ENCODE peak calls at places on chromosomes 3 and 15, in six cellular contexts. One of them, this sample, is unnamed. For H3K4me1, the result is how much of the 10 kb centered on the place peaks cover.

GRCh38 chr3:12350151-12350813 is 61.4 kb downstream of the PPARG start:
- DNase-seq in tibial artery: no peak
- DNase-seq in body of pancreas: peak
- DNase-seq in Panc1: no peak
- DNase-seq in cardiac muscle cell: no peak
- DNase-seq in sigmoid colon: peak
- DNase-seq in this sample: peak

GRCh38 chr15:66824374-66824773 is 122.3 kb downstream of the SMAD6 start:
- DNase-seq in Panc1: no peak
- DNase-seq in tibial artery: peak
- DNase-seq in body of pancreas: no peak
- DNase-seq in cardiac muscle cell: no peak
- DNase-seq in sigmoid colon: no peak
- DNase-seq in this sample: no peak

GRCh38 chr3:175591375-175591774 is 732.2 kb downstream of the NAALADL2 start:
- DNase-seq in Panc1: no peak
- DNase-seq in cardiac muscle cell: no peak
- DNase-seq in body of pancreas: no peak
- DNase-seq in tibial artery: no peak
- DNase-seq in sigmoid colon: no peak
- DNase-seq in this sample: no peak

GRCh38 chr3:60580826-60581225 is 670.4 kb downstream of the FHIT start:
- DNase-seq in tibial artery: no peak
- DNase-seq in sigmoid colon: no peak
- DNase-seq in cardiac muscle cell: no peak
- DNase-seq in Panc1: no peak
- DNase-seq in body of pancreas: no peak
- DNase-seq in this sample: no peak

GRCh38 chr3:15903164-15903563 is 105.4 kb upstream of the ANKRD28 start:
- DNase-seq in tibial artery: peak
- DNase-seq in cardiac muscle cell: no peak
- DNase-seq in body of pancreas: peak
- DNase-seq in sigmoid colon: peak
- DNase-seq in Panc1: no peak
- DNase-seq in this sample: peak

GRCh38 chr3:24375947-24376384 is 118.7 kb downstream of the THRB start:
- DNase-seq in sigmoid colon: no peak
- DNase-seq in body of pancreas: peak
- DNase-seq in Panc1: no peak
- DNase-seq in cardiac muscle cell: no peak
- DNase-seq in tibial artery: no peak
- DNase-seq in this sample: no peak

GRCh38 chr15:23035964-23036566 is 3.3 kb downstream of the TUBGCP5 start:
- DNase-seq in body of pancreas: peak
- DNase-seq in Panc1: peak
- DNase-seq in cardiac muscle cell: peak
- DNase-seq in sigmoid colon: no peak
- DNase-seq in tibial artery: no peak
- DNase-seq in this sample: peak

GRCh38 chr3:159914421-159914820 is 74.2 kb upstream of the IL12A start:
- DNase-seq in sigmoid colon: no peak
- DNase-seq in tibial artery: no peak
- DNase-seq in cardiac muscle cell: no peak
- DNase-seq in Panc1: no peak
- DNase-seq in body of pancreas: no peak
- DNase-seq in this sample: no peak

GRCh38 chr15:60933914-60934885 is 294.9 kb downstream of the RORA start:
- DNase-seq in tibial artery: no peak
- DNase-seq in cardiac muscle cell: no peak
- DNase-seq in sigmoid colon: no peak
- DNase-seq in body of pancreas: no peak
- DNase-seq in Panc1: no peak
- DNase-seq in this sample: no peak

GRCh38 chr3:8640223-8640622 is 4.4 kb downstream of the SSUH2 start:
- DNase-seq in tibial artery: no peak
- DNase-seq in Panc1: no peak
- DNase-seq in body of pancreas: no peak
- DNase-seq in cardiac muscle cell: no peak
- DNase-seq in sigmoid colon: no peak
- DNase-seq in this sample: no peak

GRCh38 chr3:114674041-114674440 is 380.2 kb downstream of the TIGIT start:
- DNase-seq in tibial artery: no peak
- DNase-seq in cardiac muscle cell: no peak
- DNase-seq in body of pancreas: no peak
- DNase-seq in Panc1: no peak
- DNase-seq in sigmoid colon: no peak
- DNase-seq in this sample: no peak

GRCh38 chr3:185070491-185071335 is 82.1 kb downstream of the C3orf70 start:
- DNase-seq in sigmoid colon: no peak
- DNase-seq in body of pancreas: no peak
- DNase-seq in cardiac muscle cell: peak
- DNase-seq in tibial artery: no peak
- DNase-seq in Panc1: no peak
- DNase-seq in this sample: peak

GRCh38 chr3:173467501-173467900 is 70.0 kb downstream of the NLGN1 start:
- DNase-seq in Panc1: no peak
- DNase-seq in body of pancreas: no peak
- DNase-seq in cardiac muscle cell: no peak
- DNase-seq in sigmoid colon: no peak
- DNase-seq in tibial artery: no peak
- DNase-seq in this sample: no peak

GRCh38 chr3:59771760-59772159 is 721.9 kb upstream of the CFAP20DC start:
- DNase-seq in cardiac muscle cell: no peak
- DNase-seq in sigmoid colon: no peak
- DNase-seq in Panc1: no peak
- DNase-seq in body of pancreas: no peak
- DNase-seq in tibial artery: no peak
- DNase-seq in this sample: no peak

GRCh38 chr3:31909455-31909854 is 71.6 kb downstream of the OSBPL10 start:
- DNase-seq in sigmoid colon: no peak
- DNase-seq in body of pancreas: no peak
- DNase-seq in cardiac muscle cell: no peak
- DNase-seq in Panc1: no peak
- DNase-seq in tibial artery: no peak
- DNase-seq in this sample: no peak

GRCh38 chr3:9916734-9917680 is at the start of gene IL17RC:
- DNase-seq in sigmoid colon: peak
- DNase-seq in Panc1: no peak
- DNase-seq in tibial artery: peak
- DNase-seq in body of pancreas: peak
- DNase-seq in cardiac muscle cell: peak
- DNase-seq in this sample: peak

GRCh38 chr3:4850928-4851265 is 128.3 kb upstream of the BHLHE40 start:
- DNase-seq in sigmoid colon: no peak
- DNase-seq in body of pancreas: no peak
- DNase-seq in Panc1: no peak
- DNase-seq in cardiac muscle cell: no peak
- DNase-seq in tibial artery: no peak
- DNase-seq in this sample: no peak

GRCh38 chr15:84859143-84859542 is 25.3 kb upstream of the SLC28A1 start:
- DNase-seq in cardiac muscle cell: no peak
- DNase-seq in tibial artery: no peak
- DNase-seq in Panc1: no peak
- DNase-seq in body of pancreas: peak
- DNase-seq in sigmoid colon: no peak
- DNase-seq in this sample: no peak

GRCh38 chr15:101017041-101017754 is 98.0 kb downstream of the LRRK1 start:
- DNase-seq in body of pancreas: no peak
- DNase-seq in Panc1: no peak
- DNase-seq in cardiac muscle cell: peak
- DNase-seq in tibial artery: no peak
- DNase-seq in sigmoid colon: peak
- DNase-seq in this sample: peak

GRCh38 chr15:76150971-76151598 is 91.3 kb downstream of the TMEM266 start:
- DNase-seq in body of pancreas: peak
- DNase-seq in tibial artery: peak
- DNase-seq in Panc1: peak
- DNase-seq in sigmoid colon: no peak
- DNase-seq in cardiac muscle cell: peak
- DNase-seq in this sample: peak

GRCh38 chr3:157175678-157176077 is 15.7 kb upstream of the CCNL1 start:
- DNase-seq in cardiac muscle cell: peak
- DNase-seq in body of pancreas: peak
- DNase-seq in sigmoid colon: peak
- DNase-seq in tibial artery: no peak
- DNase-seq in Panc1: no peak
- DNase-seq in this sample: peak

GRCh38 chr3:189325454-189325853 is 153.7 kb downstream of the TPRG1 start:
- DNase-seq in Panc1: no peak
- DNase-seq in sigmoid colon: no peak
- DNase-seq in body of pancreas: no peak
- DNase-seq in cardiac muscle cell: no peak
- DNase-seq in tibial artery: no peak
- DNase-seq in this sample: no peak

GRCh38 chr3:189320511-189320910 is 148.7 kb downstream of the TPRG1 start:
- DNase-seq in sigmoid colon: no peak
- DNase-seq in cardiac muscle cell: no peak
- DNase-seq in tibial artery: no peak
- DNase-seq in body of pancreas: no peak
- DNase-seq in Panc1: no peak
- DNase-seq in this sample: no peak

GRCh38 chr3:189330066-189330465 is 158.3 kb downstream of the TPRG1 start:
- DNase-seq in body of pancreas: no peak
- DNase-seq in Panc1: no peak
- DNase-seq in tibial artery: no peak
- DNase-seq in sigmoid colon: no peak
- DNase-seq in cardiac muscle cell: no peak
- DNase-seq in this sample: no peak

GRCh38 chr3:189322339-189322738 is 150.6 kb downstream of the TPRG1 start:
- DNase-seq in body of pancreas: no peak
- DNase-seq in tibial artery: no peak
- DNase-seq in sigmoid colon: no peak
- DNase-seq in cardiac muscle cell: no peak
- DNase-seq in Panc1: no peak
- DNase-seq in this sample: no peak

GRCh38 chr3:189324538-189325138 is 152.9 kb downstream of the TPRG1 start:
- DNase-seq in Panc1: peak
- DNase-seq in tibial artery: no peak
- DNase-seq in cardiac muscle cell: no peak
- DNase-seq in body of pancreas: peak
- DNase-seq in sigmoid colon: no peak
- DNase-seq in this sample: peak
- H3K4me1 ChIP-seq in Panc1: under half
- H3K4me1 ChIP-seq in tibial artery: under half
- H3K4me1 ChIP-seq in cardiac muscle cell: under half
- H3K4me1 ChIP-seq in body of pancreas: under half
- H3K4me1 ChIP-seq in sigmoid colon: under half
- H3K4me1 ChIP-seq in this sample: under half

GRCh38 chr15:51286816-51287215 is 51.6 kb downstream of the CYP19A1 start:
- DNase-seq in sigmoid colon: no peak
- DNase-seq in Panc1: no peak
- DNase-seq in cardiac muscle cell: no peak
- DNase-seq in tibial artery: no peak
- DNase-seq in body of pancreas: no peak
- DNase-seq in this sample: no peak
- TF ChIP-seq CTCF in sigmoid colon: no peak
- TF ChIP-seq CTCF in Panc1: no peak
- TF ChIP-seq CTCF in cardiac muscle cell: no peak
- TF ChIP-seq CTCF in tibial artery: no peak
- TF ChIP-seq CTCF in body of pancreas: no peak
- TF ChIP-seq CTCF in this sample: no peak

GRCh38 chr15:69452702-69453513 is at the start of gene RPLP1:
- DNase-seq in tibial artery: peak
- DNase-seq in sigmoid colon: peak
- DNase-seq in cardiac muscle cell: peak
- DNase-seq in body of pancreas: peak
- DNase-seq in Panc1: peak
- DNase-seq in this sample: peak

GRCh38 chr15:69456208-69457166 is 3.9 kb downstream of the RPLP1 start:
- DNase-seq in cardiac muscle cell: no peak
- DNase-seq in sigmoid colon: no peak
- DNase-seq in Panc1: no peak
- DNase-seq in body of pancreas: no peak
- DNase-seq in tibial artery: no peak
- DNase-seq in this sample: no peak

GRCh38 chr15:69451951-69452701 is 492 bp upstream of the RPLP1 start:
- DNase-seq in body of pancreas: no peak
- DNase-seq in sigmoid colon: peak
- DNase-seq in Panc1: no peak
- DNase-seq in tibial artery: no peak
- DNase-seq in cardiac muscle cell: no peak
- DNase-seq in this sample: peak

GRCh38 chr15:69457304-69458280 is 5.0 kb downstream of the RPLP1 start:
- DNase-seq in body of pancreas: no peak
- DNase-seq in sigmoid colon: no peak
- DNase-seq in tibial artery: no peak
- DNase-seq in Panc1: no peak
- DNase-seq in cardiac muscle cell: no peak
- DNase-seq in this sample: no peak

GRCh38 chr15:69454953-69455352 is 2.3 kb downstream of the RPLP1 start:
- DNase-seq in cardiac muscle cell: no peak
- DNase-seq in sigmoid colon: no peak
- DNase-seq in body of pancreas: no peak
- DNase-seq in Panc1: no peak
- DNase-seq in tibial artery: no peak
- DNase-seq in this sample: no peak
- H3K27ac ChIP-seq in cardiac muscle cell: peak
- H3K27ac ChIP-seq in sigmoid colon: peak
- H3K27ac ChIP-seq in body of pancreas: no peak
- H3K27ac ChIP-seq in Panc1: peak
- H3K27ac ChIP-seq in tibial artery: no peak
- H3K27ac ChIP-seq in this sample: no peak

GRCh38 chr3:98530676-98531075 is 1.1 kb upstream of the GPR15 start:
- DNase-seq in tibial artery: no peak
- DNase-seq in cardiac muscle cell: no peak
- DNase-seq in body of pancreas: no peak
- DNase-seq in sigmoid colon: no peak
- DNase-seq in Panc1: no peak
- DNase-seq in this sample: no peak

GRCh38 chr3:98532275-98532637 is 478 bp downstream of the GPR15 start:
- DNase-seq in sigmoid colon: no peak
- DNase-seq in body of pancreas: no peak
- DNase-seq in cardiac muscle cell: no peak
- DNase-seq in tibial artery: no peak
- DNase-seq in Panc1: no peak
- DNase-seq in this sample: no peak

GRCh38 chr3:98529856-98530459 is 1.8 kb upstream of the GPR15 start:
- DNase-seq in sigmoid colon: no peak
- DNase-seq in tibial artery: no peak
- DNase-seq in body of pancreas: no peak
- DNase-seq in cardiac muscle cell: no peak
- DNase-seq in Panc1: no peak
- DNase-seq in this sample: no peak

GRCh38 chr3:98532709-98533571 is 1.2 kb downstream of the GPR15 start:
- DNase-seq in body of pancreas: no peak
- DNase-seq in tibial artery: no peak
- DNase-seq in cardiac muscle cell: no peak
- DNase-seq in Panc1: no peak
- DNase-seq in sigmoid colon: no peak
- DNase-seq in this sample: no peak

GRCh38 chr3:98531622-98532274 is at the start of gene GPR15:
- DNase-seq in tibial artery: no peak
- DNase-seq in Panc1: no peak
- DNase-seq in cardiac muscle cell: no peak
- DNase-seq in body of pancreas: no peak
- DNase-seq in sigmoid colon: no peak
- DNase-seq in this sample: no peak
- H3K4me1 ChIP-seq in tibial artery: under half
- H3K4me1 ChIP-seq in Panc1: under half
- H3K4me1 ChIP-seq in cardiac muscle cell: under half
- H3K4me1 ChIP-seq in body of pancreas: under half
- H3K4me1 ChIP-seq in sigmoid colon: under half
- H3K4me1 ChIP-seq in this sample: under half

This sample was measured in testis.